ENCODE peak calls at places on chromosomes 12 and 14, in nine cellular contexts. T, H, D, J, Z, K, W, I and Y are unnamed samples.

GRCh38 chr12:26238341-26239126 is 43.2 kb downstream of the SSPN start:
- DNase-seq in I (peak; percentile 63), H (no peak), D (peak; percentile 28), K (no peak), W (no peak), T (peak; percentile 15), J (no peak), Z (no peak), Y (peak; percentile 48)

GRCh38 chr14:44041700-44042099 is 465.4 kb downstream of the FSCB start:
- DNase-seq in W (no peak), T (no peak), K (no peak), Z (no peak), I (no peak), H (no peak), D (no peak), J (no peak), Y (no peak)

GRCh38 chr14:95774265-95775160 is 60.6 kb upstream of the TCL1A start:
- DNase-seq in J (peak; percentile 9), W (peak; percentile 11), H (peak; percentile 41), Z (peak; percentile 50), D (no peak), I (no peak), K (peak; percentile 11), T (peak; percentile 40), Y (no peak)

GRCh38 chr14:41558527-41558926 is 48.1 kb upstream of the LRFN5 start:
- DNase-seq in J (no peak), I (no peak), W (no peak), H (no peak), D (no peak), T (no peak), K (no peak), Z (no peak), Y (no peak)

GRCh38 chr14:61498811-61499210 is 177.4 kb downstream of the PRKCH start:
- DNase-seq in Z (no peak), I (no peak), H (no peak), J (no peak), D (no peak), K (no peak), W (no peak), T (peak; percentile 94), Y (no peak)

GRCh38 chr14:69044965-69045555 is 66.0 kb upstream of the ACTN1 start:
- DNase-seq in T (peak; percentile 88), I (peak; percentile 73), D (peak; percentile 51), K (no peak), Z (no peak), H (no peak), J (no peak), W (no peak), Y (peak; percentile 64)

GRCh38 chr12:82912406-82912805 is 225.7 kb downstream of the TMTC2 start:
- DNase-seq in W (no peak), T (peak; percentile 74), Z (no peak), K (peak; percentile 60), H (no peak), D (no peak), I (no peak), J (no peak), Y (no peak)

GRCh38 chr12:70487440-70487839 is 121.3 kb downstream of the KCNMB4 start:
- DNase-seq in Z (no peak), J (no peak), W (no peak), H (no peak), I (no peak), K (no peak), D (no peak), T (peak; percentile 7), Y (no peak)

GRCh38 chr14:70004791-70005190 is 125.6 kb downstream of the SMOC1 start:
- DNase-seq in D (no peak), W (no peak), J (no peak), T (no peak), Z (no peak), K (no peak), I (no peak), H (no peak), Y (no peak)

GRCh38 chr12:117342682-117343081 is 18.7 kb downstream of the NOS1 start:
- DNase-seq in Z (no peak), K (no peak), H (no peak), T (no peak), D (no peak), I (no peak), J (no peak), W (no peak), Y (no peak)

GRCh38 chr14:87847216-87847615 is 145.8 kb downstream of the GALC start:
- DNase-seq in I (peak; percentile 31), Z (no peak), J (no peak), W (no peak), H (no peak), K (no peak), T (no peak), D (no peak), Y (no peak)

GRCh38 chr12:32106517-32107366 is at the start of gene BICD1:
- DNase-seq in W (peak; percentile 64), K (peak; percentile 65), H (peak; percentile 68), I (peak; percentile 95), J (peak; percentile 91), D (peak; percentile 90), T (peak; percentile 95), Z (peak; percentile 82), Y (peak; percentile 93)

GRCh38 chr12:32110942-32111341 is 4.3 kb downstream of the BICD1 start:
- DNase-seq in H (no peak), K (no peak), I (no peak), T (no peak), Z (no peak), J (no peak), W (no peak), D (no peak), Y (no peak)

GRCh38 chr12:32107376-32108267 is 975 bp downstream of the BICD1 start:
- DNase-seq in T (peak; percentile 67), J (peak; percentile 70), K (no peak), I (peak; percentile 58), D (no peak), W (no peak), H (peak; percentile 11), Z (no peak), Y (no peak)

GRCh38 chr12:32108829-32109228 is 2.2 kb downstream of the BICD1 start:
- DNase-seq in K (no peak), H (no peak), I (no peak), D (no peak), W (no peak), Z (no peak), J (no peak), T (no peak), Y (no peak)

DNA sequence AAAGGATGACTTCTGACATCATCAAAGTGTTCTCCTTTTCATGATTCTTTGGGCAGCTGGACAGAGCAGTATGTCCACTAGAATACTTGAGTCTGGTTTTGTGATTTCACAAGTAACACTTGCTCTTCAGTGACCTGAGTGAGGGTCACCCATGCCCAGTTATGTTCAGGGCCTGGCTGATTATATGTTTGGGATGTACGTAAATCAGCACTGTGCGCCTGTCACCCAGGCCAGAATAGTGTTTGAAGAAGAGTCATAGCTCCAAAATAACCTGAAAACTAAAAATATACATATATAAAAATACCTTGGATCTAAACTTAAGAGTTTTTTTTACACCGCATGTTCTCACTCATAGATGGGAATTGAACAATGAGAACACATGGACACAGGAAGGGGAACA is 3.8 kb downstream of the BICD1 start:
- DNase-seq in J (no peak), W (no peak), D (no peak), Z (no peak), T (no peak), K (no peak), H (no peak), I (no peak), Y (no peak)
- H3K27ac ChIP-seq in J (peak overlapping the region; percentile 44), W (no peak overlapping the region), D (no peak overlapping the region), Z (no peak overlapping the region), T (no peak overlapping the region), K (no peak overlapping the region), H (no peak overlapping the region), I (no peak overlapping the region), Y (no peak overlapping the region)

GRCh38 chr12:68814490-68815231 is 6.7 kb downstream of the MDM2 start:
- DNase-seq in H (no peak), J (no peak), T (no peak), Z (no peak), D (no peak), I (no peak), K (no peak), W (no peak), Y (no peak)
- H3K27ac ChIP-seq in H (no peak overlapping the region), J (no peak overlapping the region), T (no peak overlapping the region), Z (no peak overlapping the region), D (no peak overlapping the region), I (no peak overlapping the region), K (no peak overlapping the region), W (no peak overlapping the region), Y (no peak overlapping the region)

GRCh38 chr12:131231194-131231980 is 277.7 kb downstream of the ADGRD1 start:
- DNase-seq in H (no peak), W (no peak), J (no peak), Z (no peak), K (no peak), D (no peak), T (no peak), I (no peak), Y (no peak)

GRCh38 chr12:131229426-131230339 is 276.0 kb downstream of the ADGRD1 start:
- DNase-seq in W (no peak), I (peak; percentile 62), D (peak; percentile 49), H (no peak), K (no peak), J (no peak), T (no peak), Z (no peak), Y (no peak)

GRCh38 chr12:131233737-131234474 is 280.2 kb downstream of the ADGRD1 start:
- DNase-seq in I (no peak), W (no peak), Z (no peak), K (no peak), J (no peak), T (no peak), D (no peak), H (no peak), Y (no peak)

GRCh38 chr12:131226345-131227265 is 272.9 kb downstream of the ADGRD1 start:
- DNase-seq in D (no peak), H (no peak), W (no peak), K (no peak), J (no peak), I (no peak), T (no peak), Z (no peak), Y (no peak)

DNA sequence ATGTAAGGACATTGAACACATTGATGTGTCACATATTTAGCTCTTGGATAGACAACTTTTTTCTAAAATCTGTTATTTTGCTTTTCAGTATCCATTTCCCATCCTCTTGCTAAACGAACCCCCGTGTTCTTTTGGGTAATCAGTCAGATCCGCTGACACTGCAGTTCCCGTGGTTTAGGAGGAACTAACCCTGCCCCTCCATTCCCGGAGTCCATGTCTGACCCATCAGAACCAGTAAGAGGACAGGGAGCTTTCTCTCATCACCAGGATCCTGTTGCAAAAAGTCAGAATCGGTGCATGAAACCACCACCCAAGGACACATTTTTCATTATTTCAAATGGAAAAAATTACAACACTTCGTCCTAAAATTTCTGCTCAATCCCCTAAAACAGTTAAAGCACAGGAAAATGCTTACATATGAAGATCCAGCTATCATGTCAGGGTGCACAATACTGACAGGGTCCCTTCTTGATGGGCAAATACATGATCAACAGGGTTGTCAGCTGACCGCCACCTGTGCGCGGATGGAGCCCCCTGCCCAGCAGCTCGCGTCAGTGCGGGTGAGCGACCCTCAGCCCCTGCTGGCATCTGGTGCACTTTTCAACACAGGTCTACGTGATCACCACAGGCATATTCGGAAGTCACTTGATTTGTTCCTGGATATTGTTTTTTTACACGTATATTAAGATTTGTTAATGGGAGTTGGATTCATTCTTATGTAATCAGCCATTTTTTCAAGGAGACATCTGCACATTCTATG is 276.8 kb downstream of the ADGRD1 start:
- DNase-seq in I (no peak), K (no peak), Z (no peak), T (no peak), D (no peak), J (no peak), W (no peak), H (no peak), Y (no peak)
- H3K27ac ChIP-seq in I (no peak overlapping the region), K (no peak overlapping the region), Z (no peak overlapping the region), T (no peak overlapping the region), D (peak overlapping the region; percentile 66), J (no peak overlapping the region), W (peak overlapping the region; percentile 57), H (no peak overlapping the region), Y (no peak overlapping the region)

GRCh38 chr12:113149361-113150150 is at the start of gene CFAP73:
- DNase-seq in D (peak; percentile 59), J (peak; percentile 90), T (peak; percentile 96), K (no peak), W (no peak), H (peak; percentile 76), Z (peak; percentile 47), I (peak; percentile 89), Y (peak; percentile 65)
- H3K27ac ChIP-seq in D (no peak within 1 kb of the TSS), J (no peak within 1 kb of the TSS), T (no peak within 1 kb of the TSS), K (no peak within 1 kb of the TSS), W (no peak within 1 kb of the TSS), H (no peak within 1 kb of the TSS), Z (no peak within 1 kb of the TSS), I (no peak within 1 kb of the TSS), Y (no peak within 1 kb of the TSS)